ENCODE peak calls at places on chromosomes 2 and 18, in nine cellular contexts. Y is heart right ventricle; X is effector memory CD8-positive, alpha-beta T cell; B is fibroblast of villous mesenchyme; L is NCI-H2081; H is prostate gland; I is HEK293T; S is NT2/D1; N is GM19239. W is an unnamed sample.

GRCh38 chr2:113179446-113180045 is 5.8 kb downstream of the PSD4 start:
- DNase-seq in Y (no peak), X (no peak), B (no peak), L (no peak), H (no peak), I (no peak), S (no peak), N (no peak), W (no peak)

GRCh38 chr2:237194081-237194480 is 108.4 kb downstream of the COPS8 start:
- DNase-seq in Y (no peak), X (no peak), B (no peak), L (no peak), H (no peak), I (no peak), S (no peak), N (no peak), W (no peak)

GRCh38 chr2:127101048-127101611 is 5.8 kb downstream of the BIN1 start:
- DNase-seq in Y (no peak), X (no peak), B (no peak), L (no peak), H (no peak), I (no peak), S (no peak), N (no peak), W (no peak)

GRCh38 chr2:191155608-191156071 is 4.8 kb upstream of the STAT4 start:
- DNase-seq in Y (no peak), X (no peak), B (peak), L (peak), H (no peak), I (peak), S (no peak), N (no peak), W (no peak)

GRCh38 chr18:72114801-72115594 is 429.1 kb downstream of the CBLN2 start:
- DNase-seq in Y (no peak), X (no peak), B (no peak), L (no peak), H (no peak), I (no peak), S (no peak), N (no peak), W (no peak)

GRCh38 chr2:145488571-145488970 is 968.7 kb upstream of the ZEB2 start:
- DNase-seq in Y (no peak), X (no peak), B (no peak), L (no peak), H (no peak), I (no peak), S (no peak), N (no peak), W (no peak)

GRCh38 chr2:12052771-12053170 is 306.3 kb downstream of the LPIN1 start:
- DNase-seq in Y (no peak), X (no peak), B (no peak), L (no peak), H (no peak), I (no peak), S (no peak), N (no peak), W (no peak)

GRCh38 chr2:234257859-234258561 is 207.5 kb downstream of the SPP2 start:
- DNase-seq in Y (no peak), X (no peak), B (peak), L (peak), H (peak), I (peak), S (peak), N (no peak), W (no peak)

GRCh38 chr2:84674586-84674985 is 158.3 kb downstream of the DNAH6 start:
- DNase-seq in Y (no peak), X (no peak), B (no peak), L (no peak), H (no peak), I (no peak), S (no peak), N (no peak), W (no peak)

GRCh38 chr18:47883771-47884413 is 46.6 kb downstream of the SMAD2 start:
- DNase-seq in Y (no peak), X (no peak), B (peak), L (peak), H (no peak), I (no peak), S (no peak), N (no peak), W (no peak)

GRCh38 chr2:112700004-112700667 is 20.7 kb upstream of the NT5DC4 start:
- DNase-seq in Y (no peak), X (no peak), B (peak), L (no peak), H (no peak), I (no peak), S (no peak), N (no peak), W (no peak)

GRCh38 chr2:63537306-63537705 is 51.0 kb downstream of the WDPCP start:
- DNase-seq in Y (no peak), X (no peak), B (no peak), L (no peak), H (no peak), I (no peak), S (no peak), N (no peak), W (no peak)

GRCh38 chr2:162333968-162334367 is 10.0 kb upstream of the GCA start:
- DNase-seq in Y (no peak), X (no peak), B (peak), L (peak), H (no peak), I (no peak), S (peak), N (no peak), W (no peak)

GRCh38 chr2:226431301-226431955 is 368.2 kb downstream of the IRS1 start:
- DNase-seq in Y (no peak), X (no peak), B (no peak), L (no peak), H (no peak), I (no peak), S (no peak), N (no peak), W (no peak)

GRCh38 chr2:209773377-209773776 is 1.7 kb downstream of the UNC80 start:
- DNase-seq in Y (no peak), X (no peak), B (no peak), L (peak), H (no peak), I (no peak), S (no peak), N (no peak), W (no peak)

GRCh38 chr2:227818569-227819397 is 5.1 kb downstream of the CCL20 start:
- DNase-seq in Y (peak), X (no peak), B (peak), L (no peak), H (no peak), I (no peak), S (no peak), N (no peak), W (no peak)

GRCh38 chr2:123993728-123994323 is 31.3 kb upstream of the CNTNAP5 start:
- DNase-seq in Y (no peak), X (no peak), B (peak), L (peak), H (no peak), I (peak), S (peak), N (peak), W (no peak)

GRCh38 chr2:239154971-239155805 is 245.6 kb downstream of the HDAC4 start:
- DNase-seq in Y (no peak), X (no peak), B (no peak), L (no peak), H (no peak), I (no peak), S (no peak), N (no peak), W (no peak)

GRCh38 chr2:96552284-96553175 is 16.0 kb downstream of the ARID5A start:
- DNase-seq in Y (no peak), X (no peak), B (no peak), L (no peak), H (no peak), I (no peak), S (no peak), N (no peak), W (no peak)

GRCh38 chr2:172253190-172254052 is 150.7 kb upstream of the DLX2 start:
- DNase-seq in Y (no peak), X (peak), B (peak), L (peak), H (peak), I (no peak), S (no peak), N (no peak), W (peak)

GRCh38 chr2:139394801-139395200 is 614.6 kb upstream of the NXPH2 start:
- DNase-seq in Y (no peak), X (no peak), B (no peak), L (no peak), H (no peak), I (no peak), S (no peak), N (no peak), W (no peak)

GRCh38 chr2:62313433-62314227 is 117.7 kb downstream of the B3GNT2 start:
- DNase-seq in Y (no peak), X (peak), B (no peak), L (no peak), H (no peak), I (no peak), S (no peak), N (no peak), W (no peak)

GRCh38 chr2:218400167-218400929 is 680 bp downstream of the CTDSP1 start:
- DNase-seq in Y (peak), X (no peak), B (peak), L (no peak), H (no peak), I (no peak), S (no peak), N (no peak), W (no peak)

GRCh38 chr2:176555781-176556180 is 286.5 kb downstream of the MTX2 start:
- DNase-seq in Y (no peak), X (no peak), B (no peak), L (no peak), H (no peak), I (no peak), S (no peak), N (no peak), W (no peak)

GRCh38 chr2:241014764-241015163 is 16.3 kb downstream of the SNED1 start:
- DNase-seq in Y (no peak), X (no peak), B (no peak), L (no peak), H (peak), I (no peak), S (no peak), N (no peak), W (no peak)

GRCh38 chr2:202703091-202703490 is 68.3 kb downstream of the FAM117B start:
- DNase-seq in Y (no peak), X (no peak), B (peak), L (no peak), H (no peak), I (no peak), S (no peak), N (no peak), W (no peak)

W was measured in activated T-helper 1 cell treated with Interleukin-2 at 50 U/mL for 16 hours.